ENCODE peak calls at places on chromosomes 3 and 15, in five cellular contexts. V is neural progenitor cell; M is neuronal stem cell; D is CD8-positive, alpha-beta T cell; X is Panc1. O is an unnamed sample.

GRCh38 chr3:127541320-127541719 is 49.2 kb downstream of the TPRA1 start:
- DNase-seq in M (no peak), D (no peak), X (no peak), V (no peak), O (no peak)

GRCh38 chr15:76208084-76208785 is 103.0 kb downstream of the ETFA start:
- DNase-seq in M (no peak), V (no peak), X (no peak), D (no peak), O (no peak)

GRCh38 chr3:42751609-42752008 is 21.4 kb downstream of the CCDC13 start:
- DNase-seq in M (no peak), V (no peak), X (no peak), D (no peak), O (no peak)

GRCh38 chr3:52245322-52246263 is at the start of gene PPM1M:
- DNase-seq in V (peak; percentile 83), X (no peak), M (peak; percentile 45), D (peak; percentile 84), O (peak; percentile 79)

GRCh38 chr15:31214864-31215489 is 111.7 kb upstream of the KLF13 start:
- DNase-seq in X (no peak), M (no peak), D (no peak), V (no peak), O (no peak)

GRCh38 chr3:24154003-24154695 is 209.1 kb downstream of the NR1D2 start:
- DNase-seq in V (no peak), D (no peak), X (no peak), M (no peak), O (no peak)

GRCh38 chr3:57331078-57331477 is 38.6 kb upstream of the ASB14 start:
- DNase-seq in D (no peak), V (no peak), X (no peak), M (no peak), O (no peak)

GRCh38 chr3:129417354-129417753 is 11.1 kb downstream of the EFCAB12 start:
- DNase-seq in D (no peak), X (no peak), V (no peak), M (no peak), O (no peak)

GRCh38 chr3:27279153-27279552 is 90.0 kb downstream of the NEK10 start:
- DNase-seq in V (peak; percentile 38), D (no peak), X (no peak), M (no peak), O (no peak)

GRCh38 chr15:71682051-71682450 is 128.3 kb upstream of the NR2E3 start:
- DNase-seq in V (no peak), X (no peak), M (no peak), D (no peak), O (no peak)

GRCh38 chr3:69326821-69327433 is 59.0 kb downstream of the FRMD4B start:
- DNase-seq in X (no peak), M (no peak), V (no peak), D (no peak), O (peak; percentile 52)

GRCh38 chr15:28132524-28133275 is 33.6 kb upstream of the OCA2 start:
- DNase-seq in V (no peak), D (no peak), M (no peak), X (no peak), O (no peak)

GRCh38 chr15:74958908-74959642 is 2.5 kb upstream of the RPP25 start:
- DNase-seq in V (peak; percentile 74), X (no peak), M (no peak), D (no peak), O (no peak)

GRCh38 chr3:156659260-156659659 is 15.1 kb upstream of the TIPARP start:
- DNase-seq in X (no peak), M (no peak), V (no peak), D (no peak), O (no peak)

GRCh38 chr15:76730262-76730661 is 174.9 kb downstream of the SCAPER start:
- DNase-seq in X (no peak), M (no peak), V (no peak), D (no peak), O (no peak)

GRCh38 chr3:132352556-132353143 is 35.4 kb downstream of the ACP3 start:
- DNase-seq in X (peak; percentile 36), M (peak; percentile 72), V (peak; percentile 78), D (peak; percentile 70), O (peak; percentile 56)

GRCh38 chr3:98013428-98014349 is 21.4 kb downstream of the GABRR3 start:
- DNase-seq in X (no peak), D (no peak), V (no peak), M (no peak), O (no peak)

GRCh38 chr3:48276856-48277641 is 36.1 kb downstream of the ZNF589 start:
- DNase-seq in X (no peak), V (peak; percentile 34), D (peak; percentile 21), M (no peak), O (no peak)

GRCh38 chr15:89469331-89470107 is 26.9 kb downstream of the RHCG start:
- DNase-seq in X (no peak), D (no peak), M (no peak), V (peak; percentile 49), O (no peak)

GRCh38 chr15:37900286-37901221 is 33.9 kb upstream of the TMCO5A start:
- DNase-seq in D (no peak), M (no peak), X (no peak), V (no peak), O (no peak)

GRCh38 chr15:99180287-99180962 is 69.0 kb downstream of the TTC23 start:
- DNase-seq in D (no peak), V (no peak), X (no peak), M (no peak), O (no peak)

GRCh38 chr3:129723558-129724324 is 117.3 kb upstream of the PLXND1 start:
- DNase-seq in X (no peak), V (peak; percentile 18), M (no peak), D (no peak), O (no peak)

GRCh38 chr3:141410861-141411771 is 42.8 kb downstream of the ZBTB38 start:
- DNase-seq in D (peak; percentile 63), M (no peak), X (no peak), V (no peak), O (peak; percentile 64)

GRCh38 chr15:73564255-73564654 is 68.9 kb downstream of the NPTN start:
- DNase-seq in D (no peak), X (no peak), V (peak; percentile 12), M (no peak), O (no peak)

GRCh38 chr3:138441742-138442141 is 7.3 kb downstream of the ESYT3 start:
- DNase-seq in V (no peak), M (no peak), D (no peak), X (no peak), O (no peak)

GRCh38 chr15:41884458-41884857 is 9.4 kb downstream of the SPTBN5 start:
- DNase-seq in D (no peak), V (no peak), X (no peak), M (no peak), O (no peak)

GRCh38 chr15:77866186-77866585 is 211.3 kb downstream of the TBC1D2B start:
- DNase-seq in M (no peak), V (no peak), D (no peak), X (no peak), O (no peak)

GRCh38 chr3:184275961-184276910 is at the start of gene ECE2:
- DNase-seq in D (no peak), V (no peak), M (no peak), X (no peak), O (no peak)
- H3K4me3 ChIP-seq in D (no peak within 1 kb of the TSS), V (peak within 1 kb of the TSS; percentile 22), M (no peak within 1 kb of the TSS), X (no peak within 1 kb of the TSS), O (no peak within 1 kb of the TSS)

DNA sequence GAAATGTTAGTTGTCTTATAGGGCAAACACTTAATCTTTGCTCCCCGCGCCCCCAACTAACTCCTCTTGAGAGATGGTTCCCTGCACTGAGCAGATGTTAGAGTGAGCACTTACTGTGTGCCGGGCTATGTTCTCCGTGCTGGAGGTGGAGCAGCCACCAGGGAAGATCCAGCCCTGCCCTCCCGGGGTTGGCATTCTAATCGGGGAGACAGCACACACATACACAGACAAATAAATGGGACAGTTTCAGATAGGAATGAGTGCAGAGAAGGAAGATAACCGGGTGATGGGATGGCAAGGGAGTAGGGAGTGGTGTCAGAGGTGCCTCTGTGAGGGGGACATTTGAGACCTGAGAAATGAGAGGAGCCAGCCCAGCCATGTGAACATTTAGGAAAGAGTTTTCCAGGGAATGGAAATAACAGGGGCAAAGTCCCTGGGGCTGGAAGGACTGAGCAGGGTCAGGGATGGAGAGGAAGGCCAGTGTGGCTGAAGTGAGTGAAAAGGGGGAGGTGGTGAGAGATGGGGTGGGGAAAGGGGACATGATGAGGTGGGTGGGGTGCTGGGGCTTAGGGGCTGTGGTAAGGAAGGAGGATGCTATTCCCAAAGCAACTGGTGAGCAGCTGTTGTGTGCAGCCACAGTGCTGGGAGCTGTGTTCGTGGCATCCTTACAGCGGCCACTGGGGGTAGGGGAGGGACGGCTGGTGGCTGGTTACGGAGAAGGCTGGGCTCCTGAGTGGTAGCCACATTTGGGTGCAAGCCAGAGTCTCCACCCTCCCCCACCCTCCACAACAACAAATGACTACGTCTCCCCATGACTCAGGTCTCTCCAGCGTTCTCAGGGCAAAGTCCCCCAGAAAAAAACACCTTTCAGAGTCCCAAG is 15.4 kb upstream of the FGD5 start:
- DNase-seq in D (no peak), X (no peak), V (no peak), M (no peak), O (no peak)
- H3K27ac ChIP-seq in D (no peak overlapping the region), X (no peak overlapping the region), V (no peak overlapping the region), M (no peak overlapping the region), O (no peak overlapping the region)

GRCh38 chr3:49421890-49422378 is 339 bp downstream of the AMT start:
- DNase-seq in M (no peak), V (no peak), D (no peak), X (no peak), O (no peak)

GRCh38 chr3:49417516-49418120 is 4.7 kb downstream of the AMT start:
- DNase-seq in M (no peak), V (no peak), D (no peak), X (no peak), O (no peak)

GRCh38 chr3:49427581-49427980 is 1.5 kb downstream of the NICN1 start:
- DNase-seq in D (no peak), X (no peak), M (no peak), V (no peak), O (no peak)

GRCh38 chr3:49424816-49425215 is 2.5 kb upstream of the AMT start:
- DNase-seq in V (no peak), D (no peak), X (no peak), M (no peak), O (no peak)

DNA sequence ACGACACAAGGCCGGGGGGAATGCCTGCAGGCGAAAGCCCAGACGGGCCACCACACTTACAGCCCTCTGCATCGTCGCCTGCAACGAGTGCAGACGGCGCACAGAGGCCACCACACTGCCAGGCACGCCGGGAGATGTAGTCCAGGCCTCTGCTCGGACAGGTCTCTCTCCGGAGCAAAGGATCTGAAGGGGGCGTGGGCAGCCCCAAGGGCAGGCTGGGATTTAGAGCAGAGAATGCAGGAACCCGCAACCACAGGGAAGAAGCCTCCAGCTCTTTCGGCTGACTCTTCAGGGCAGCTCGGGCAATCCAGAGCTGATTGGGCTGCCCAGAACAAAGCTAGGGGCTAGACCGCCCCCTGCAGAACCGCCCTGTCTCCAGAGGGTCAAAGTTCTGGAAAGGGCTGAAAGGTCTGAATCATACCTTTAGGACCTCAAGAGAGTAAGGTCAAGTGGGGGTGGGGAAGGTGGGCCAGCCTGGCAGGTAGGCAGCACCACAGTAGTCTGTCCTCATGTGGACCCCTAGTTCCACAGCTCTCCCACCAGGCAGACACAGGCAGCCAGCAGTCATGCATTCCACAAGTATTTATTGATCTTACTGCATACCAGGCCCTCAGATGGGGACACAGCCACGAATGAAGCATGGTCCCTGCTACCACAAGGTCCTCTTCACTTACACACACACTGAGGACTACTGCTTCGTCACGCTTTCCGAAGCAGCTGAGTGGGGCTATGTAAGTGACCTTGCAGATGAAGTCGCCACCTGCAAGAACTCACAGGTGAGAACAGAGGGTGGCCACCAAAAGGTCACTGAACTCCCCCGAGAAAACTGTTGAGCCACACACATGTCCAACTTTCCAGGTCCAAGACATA is at the start of gene AMT:
- DNase-seq in V (peak; percentile 94), X (no peak), M (peak; percentile 74), D (no peak), O (no peak)
- H3K4me3 ChIP-seq in V (peak within 1 kb of the TSS; percentile 78), X (no peak within 1 kb of the TSS), M (peak within 1 kb of the TSS; percentile 58), D (no peak within 1 kb of the TSS), O (no peak within 1 kb of the TSS)

GRCh38 chr3:172585954-172586353 is 62.7 kb upstream of the TNFSF10 start:
- DNase-seq in V (no peak), X (no peak), M (no peak), D (no peak), O (no peak)
- H3K27ac ChIP-seq in V (no peak overlapping the region), X (no peak overlapping the region), M (no peak overlapping the region), D (no peak overlapping the region), O (no peak overlapping the region)